ENCODE peak calls at places on chromosomes 12 and 14, in four cellular contexts. J is mucosa of gallbladder, Z is A673, U is left ventricle myocardium inferior. H is an unnamed sample.

GRCh38 chr12:101634724-101635123 is 40.0 kb downstream of the MYBPC1 start:
- DNase-seq in J (no peak), Z (no peak), U (no peak), H (no peak)

GRCh38 chr14:103819503-103820307 is 27.7 kb downstream of the PPP1R13B start:
- DNase-seq in J (no peak), Z (peak), U (peak), H (no peak)

GRCh38 chr14:73829526-73830431 is 21.9 kb upstream of the PTGR2 start:
- DNase-seq in J (peak), Z (no peak), U (no peak), H (no peak)

GRCh38 chr12:52655251-52655650 is 3.2 kb upstream of the KRT2 start:
- DNase-seq in J (no peak), Z (no peak), U (no peak), H (no peak)

GRCh38 chr12:75724913-75725312 is 213.5 kb upstream of the KRR1 start:
- DNase-seq in J (peak), Z (peak), U (no peak), H (no peak)

GRCh38 chr12:89051065-89051677 is 301.1 kb downstream of the DUSP6 start:
- DNase-seq in J (peak), Z (peak), U (no peak), H (peak)

GRCh38 chr12:124188561-124189405 is 106.1 kb upstream of the RFLNA start:
- DNase-seq in J (peak), Z (no peak), U (no peak), H (no peak)

GRCh38 chr12:92277795-92278194 is 132.1 kb upstream of the BTG1 start:
- DNase-seq in J (no peak), Z (no peak), U (no peak), H (no peak)

GRCh38 chr14:44785096-44785495 is 176.7 kb downstream of the KLHL28 start:
- DNase-seq in J (no peak), Z (peak), U (no peak), H (no peak)

GRCh38 chr14:89681086-89682018 is 264.3 kb upstream of the FOXN3 start:
- DNase-seq in J (no peak), Z (no peak), U (no peak), H (no peak)

GRCh38 chr12:82407481-82407880 is 49.2 kb downstream of the METTL25 start:
- DNase-seq in J (no peak), Z (no peak), U (no peak), H (no peak)